ENCODE peak calls at places on chromosomes 2 and 18, in seven cellular contexts. K, A, B, E, R, P and X are unnamed samples.

GRCh38 chr2:109143214-109144187 is 14.5 kb downstream of the SH3RF3 start:
- DNase-seq in E (no peak), K (no peak), A (peak; percentile 68), R (no peak), B (no peak), P (peak; percentile 78), X (no peak)

GRCh38 chr2:101388232-101388631 is 929 bp upstream of the CREG2 start:
- DNase-seq in A (no peak), K (peak; percentile 80), P (no peak), B (no peak), E (no peak), R (no peak), X (no peak)

GRCh38 chr18:58645398-58645797 is 16.5 kb upstream of the ALPK2 start:
- DNase-seq in R (no peak), P (no peak), K (no peak), E (no peak), A (no peak), B (no peak), X (no peak)

GRCh38 chr2:39377226-39377939 is 59.7 kb downstream of the MAP4K3 start:
- DNase-seq in A (no peak), P (peak; percentile 33), K (no peak), B (no peak), R (peak; percentile 10), E (peak; percentile 66), X (no peak)

GRCh38 chr2:35410431-35411061 is 945.0 kb upstream of the CRIM1 start:
- DNase-seq in A (no peak), B (peak; percentile 74), R (peak; percentile 2), K (no peak), E (peak; percentile 59), P (peak; percentile 58), X (peak; percentile 29)

GRCh38 chr2:172823451-172823850 is 87.8 kb downstream of the RAPGEF4 start:
- DNase-seq in P (no peak), R (no peak), E (no peak), K (no peak), B (no peak), A (no peak), X (no peak)

GRCh38 chr2:16677875-16678274 is 12.2 kb upstream of the CYRIA start:
- DNase-seq in B (no peak), A (no peak), P (no peak), R (no peak), E (no peak), K (no peak), X (no peak)

GRCh38 chr2:147501973-147502372 is 342.9 kb upstream of the ACVR2A start:
- DNase-seq in A (no peak), R (no peak), E (no peak), K (no peak), P (no peak), B (no peak), X (no peak)

GRCh38 chr2:144943293-144943941 is 423.5 kb upstream of the ZEB2 start:
- DNase-seq in P (no peak), K (no peak), R (no peak), E (no peak), A (no peak), B (no peak), X (no peak)

GRCh38 chr2:39227628-39228412 is 15.9 kb downstream of the CDKL4 start:
- DNase-seq in B (peak; percentile 90), K (peak; percentile 56), R (peak; percentile 29), A (peak; percentile 73), P (peak; percentile 83), E (peak; percentile 69), X (peak; percentile 71)

GRCh38 chr2:26235089-26235488 is 9.3 kb downstream of the HADHA start:
- DNase-seq in R (no peak), A (no peak), E (no peak), P (no peak), K (no peak), B (no peak), X (no peak)

GRCh38 chr2:217709496-217710217 is 293.1 kb downstream of the TNS1 start:
- DNase-seq in R (no peak), K (no peak), E (no peak), P (no peak), B (no peak), A (no peak), X (no peak)

GRCh38 chr2:187566712-187567111 is 12.5 kb upstream of the TFPI start:
- DNase-seq in R (no peak), E (no peak), P (no peak), B (no peak), A (no peak), K (no peak), X (no peak)

GRCh38 chr18:22211660-22212059 is 42.3 kb downstream of the GATA6 start:
- DNase-seq in A (no peak), K (no peak), P (no peak), E (no peak), R (no peak), B (no peak), X (no peak)

GRCh38 chr2:12702661-12703121 is 14.0 kb upstream of the TRIB2 start:
- DNase-seq in R (no peak), B (peak; percentile 58), E (no peak), A (no peak), K (peak; percentile 84), P (no peak), X (peak; percentile 43)

GRCh38 chr2:232042911-232043564 is 81.5 kb downstream of the DIS3L2 start:
- DNase-seq in A (no peak), R (no peak), B (no peak), K (peak; percentile 15), P (no peak), E (no peak), X (no peak)

GRCh38 chr2:118050386-118050785 is 36.5 kb upstream of the CCDC93 start:
- DNase-seq in A (no peak), K (no peak), E (no peak), P (no peak), R (no peak), B (no peak), X (no peak)

GRCh38 chr2:20469595-20469994 is 22.7 kb downstream of the RHOB start:
- DNase-seq in E (no peak), B (no peak), R (no peak), A (no peak), P (no peak), K (no peak), X (no peak)

GRCh38 chr2:241047253-241048010 is 49.0 kb downstream of the SNED1 start:
- DNase-seq in P (no peak), A (no peak), R (no peak), K (no peak), E (no peak), B (no peak), X (no peak)

GRCh38 chr18:70166668-70167067 is 38.8 kb downstream of the RTTN start:
- DNase-seq in B (no peak), E (no peak), A (no peak), R (no peak), K (no peak), P (no peak), X (no peak)

GRCh38 chr2:223648755-223649154 is 46.6 kb upstream of the SCG2 start:
- DNase-seq in R (no peak), B (no peak), E (no peak), P (no peak), K (no peak), A (no peak), X (no peak)

GRCh38 chr2:176188218-176188968 is at the start of gene HOXD1:
- DNase-seq in E (no peak), B (peak; percentile 60), R (no peak), K (no peak), P (peak; percentile 7), A (no peak), X (no peak)

GRCh38 chr2:126885701-126886121 is 13.0 kb upstream of the TEX51 start:
- DNase-seq in R (no peak), K (peak; percentile 25), A (no peak), E (no peak), B (peak; percentile 57), P (no peak), X (peak; percentile 38)

GRCh38 chr2:240917009-240917683 is 11.0 kb downstream of the CROCC2 start:
- DNase-seq in B (peak; percentile 71), A (no peak), E (no peak), P (no peak), K (no peak), R (no peak), X (peak; percentile 32)

GRCh38 chr2:69138793-69139510 is 126.0 kb downstream of the ANTXR1 start:
- DNase-seq in B (peak; percentile 71), A (no peak), R (no peak), K (peak; percentile 85), E (no peak), P (no peak), X (peak; percentile 48)

GRCh38 chr2:229922449-229923386 is at the start of gene FBXO36:
- DNase-seq in A (peak; percentile 77), E (peak; percentile 91), K (peak; percentile 52), B (peak; percentile 95), R (peak; percentile 76), P (peak; percentile 93), X (peak; percentile 89)

GRCh38 chr2:19104503-19104902 is 253.9 kb downstream of the OSR1 start:
- DNase-seq in E (no peak), K (no peak), P (no peak), A (no peak), B (no peak), R (no peak), X (no peak)

GRCh38 chr2:120134263-120134662 is 88.9 kb downstream of the TMEM185B start:
- DNase-seq in A (no peak), K (peak; percentile 92), E (no peak), R (no peak), B (no peak), P (no peak), X (no peak)

GRCh38 chr2:45776160-45776955 is 124.9 kb downstream of the PRKCE start:
- DNase-seq in E (no peak), B (no peak), K (peak; percentile 41), R (no peak), A (no peak), P (no peak), X (no peak)